ENCODE peak calls at places on chromosomes 6 and 20, in six cellular contexts. One of them, this sample, is unnamed.

GRCh38 chr6:161105408-161105807 is 113.8 kb downstream of the MAP3K4 start:
- DNase-seq in non-pigmented ciliary epithelial cell: no peak
- DNase-seq in EL: no peak
- DNase-seq in nucleus accumbens: no peak
- DNase-seq in cardiac muscle cell: no peak
- DNase-seq in iPS-NIHi11: no peak
- DNase-seq in this sample: no peak

GRCh38 chr6:1724124-1724523 is 114.4 kb downstream of the FOXC1 start:
- DNase-seq in nucleus accumbens: no peak
- DNase-seq in iPS-NIHi11: no peak
- DNase-seq in EL: no peak
- DNase-seq in non-pigmented ciliary epithelial cell: no peak
- DNase-seq in cardiac muscle cell: no peak
- DNase-seq in this sample: no peak

GRCh38 chr6:147507162-147508072 is 1.1 kb upstream of the SAMD5 start:
- DNase-seq in iPS-NIHi11: peak; percentile 40
- DNase-seq in nucleus accumbens: no peak
- DNase-seq in cardiac muscle cell: peak; percentile 8
- DNase-seq in non-pigmented ciliary epithelial cell: no peak
- DNase-seq in EL: peak; percentile 25
- DNase-seq in this sample: peak; percentile 25

GRCh38 chr6:166526937-166527336 is 59.5 kb downstream of the RAMACL start:
- DNase-seq in EL: no peak
- DNase-seq in cardiac muscle cell: no peak
- DNase-seq in iPS-NIHi11: no peak
- DNase-seq in non-pigmented ciliary epithelial cell: no peak
- DNase-seq in nucleus accumbens: no peak
- DNase-seq in this sample: no peak

GRCh38 chr6:37889015-37889885 is 69.7 kb downstream of the ZFAND3 start:
- DNase-seq in iPS-NIHi11: no peak
- DNase-seq in nucleus accumbens: no peak
- DNase-seq in non-pigmented ciliary epithelial cell: no peak
- DNase-seq in EL: no peak
- DNase-seq in cardiac muscle cell: no peak
- DNase-seq in this sample: no peak

GRCh38 chr6:165227644-165228329 is 81.6 kb downstream of the C6orf118 start:
- DNase-seq in EL: no peak
- DNase-seq in cardiac muscle cell: peak; percentile 84
- DNase-seq in nucleus accumbens: no peak
- DNase-seq in iPS-NIHi11: no peak
- DNase-seq in non-pigmented ciliary epithelial cell: no peak
- DNase-seq in this sample: no peak

GRCh38 chr6:148967546-148967945 is 220.7 kb downstream of the UST start:
- DNase-seq in iPS-NIHi11: no peak
- DNase-seq in EL: no peak
- DNase-seq in non-pigmented ciliary epithelial cell: no peak
- DNase-seq in cardiac muscle cell: no peak
- DNase-seq in nucleus accumbens: peak; percentile 34
- DNase-seq in this sample: no peak

GRCh38 chr6:159505140-159505922 is 187.7 kb downstream of the SOD2 start:
- DNase-seq in non-pigmented ciliary epithelial cell: no peak
- DNase-seq in cardiac muscle cell: no peak
- DNase-seq in iPS-NIHi11: no peak
- DNase-seq in EL: no peak
- DNase-seq in nucleus accumbens: no peak
- DNase-seq in this sample: no peak

GRCh38 chr6:108592371-108593337 is 31.9 kb downstream of the FOXO3 start:
- DNase-seq in EL: peak; percentile 82
- DNase-seq in iPS-NIHi11: peak; percentile 30
- DNase-seq in nucleus accumbens: no peak
- DNase-seq in non-pigmented ciliary epithelial cell: peak; percentile 43
- DNase-seq in cardiac muscle cell: peak; percentile 66
- DNase-seq in this sample: no peak

GRCh38 chr20:64151634-64152530 is 12.4 kb upstream of the MYT1 start:
- DNase-seq in non-pigmented ciliary epithelial cell: no peak
- DNase-seq in EL: no peak
- DNase-seq in nucleus accumbens: no peak
- DNase-seq in cardiac muscle cell: no peak
- DNase-seq in iPS-NIHi11: no peak
- DNase-seq in this sample: no peak

GRCh38 chr6:54629132-54629531 is 217.4 kb upstream of the FAM83B start:
- DNase-seq in iPS-NIHi11: no peak
- DNase-seq in EL: no peak
- DNase-seq in nucleus accumbens: no peak
- DNase-seq in non-pigmented ciliary epithelial cell: no peak
- DNase-seq in cardiac muscle cell: no peak
- DNase-seq in this sample: no peak

GRCh38 chr6:82711992-82712788 is 348.6 kb downstream of the TPBG start:
- DNase-seq in iPS-NIHi11: no peak
- DNase-seq in EL: peak; percentile 51
- DNase-seq in nucleus accumbens: peak; percentile 10
- DNase-seq in non-pigmented ciliary epithelial cell: no peak
- DNase-seq in cardiac muscle cell: peak; percentile 70
- DNase-seq in this sample: no peak

GRCh38 chr6:1336246-1336843 is 24.4 kb downstream of the FOXQ1 start:
- DNase-seq in cardiac muscle cell: peak; percentile 18
- DNase-seq in non-pigmented ciliary epithelial cell: no peak
- DNase-seq in EL: no peak
- DNase-seq in nucleus accumbens: no peak
- DNase-seq in iPS-NIHi11: peak; percentile 58
- DNase-seq in this sample: no peak

GRCh38 chr20:11754451-11754850 is 163.2 kb upstream of the BTBD3 start:
- DNase-seq in non-pigmented ciliary epithelial cell: no peak
- DNase-seq in cardiac muscle cell: no peak
- DNase-seq in nucleus accumbens: no peak
- DNase-seq in iPS-NIHi11: no peak
- DNase-seq in EL: no peak
- DNase-seq in this sample: no peak

GRCh38 chr20:44173846-44174245 is 13.1 kb downstream of the JPH2 start:
- DNase-seq in iPS-NIHi11: no peak
- DNase-seq in nucleus accumbens: no peak
- DNase-seq in EL: no peak
- DNase-seq in non-pigmented ciliary epithelial cell: no peak
- DNase-seq in cardiac muscle cell: no peak
- DNase-seq in this sample: no peak

GRCh38 chr6:1527098-1527497 is 82.6 kb upstream of the FOXC1 start:
- DNase-seq in cardiac muscle cell: peak; percentile 80
- DNase-seq in EL: peak; percentile 25
- DNase-seq in nucleus accumbens: peak; percentile 75
- DNase-seq in iPS-NIHi11: peak; percentile 82
- DNase-seq in non-pigmented ciliary epithelial cell: no peak
- DNase-seq in this sample: peak; percentile 67

GRCh38 chr6:73452107-73452461 is at the start of gene CGAS:
- DNase-seq in EL: peak; percentile 87
- DNase-seq in nucleus accumbens: peak; percentile 18
- DNase-seq in iPS-NIHi11: peak; percentile 62
- DNase-seq in cardiac muscle cell: peak; percentile 74
- DNase-seq in non-pigmented ciliary epithelial cell: no peak
- DNase-seq in this sample: no peak

GRCh38 chr6:81465859-81466258 is 286.6 kb downstream of the TENT5A start:
- DNase-seq in non-pigmented ciliary epithelial cell: peak; percentile 5
- DNase-seq in cardiac muscle cell: peak; percentile 48
- DNase-seq in iPS-NIHi11: peak; percentile 26
- DNase-seq in nucleus accumbens: no peak
- DNase-seq in EL: peak; percentile 37
- DNase-seq in this sample: no peak

GRCh38 chr6:134619789-134620188 is 301.9 kb upstream of the SGK1 start:
- DNase-seq in nucleus accumbens: no peak
- DNase-seq in cardiac muscle cell: peak; percentile 50
- DNase-seq in EL: peak; percentile 69
- DNase-seq in non-pigmented ciliary epithelial cell: peak; percentile 47
- DNase-seq in iPS-NIHi11: no peak
- DNase-seq in this sample: no peak

GRCh38 chr6:13105139-13105538 is 223.2 kb downstream of the TBC1D7 start:
- DNase-seq in EL: no peak
- DNase-seq in iPS-NIHi11: no peak
- DNase-seq in cardiac muscle cell: no peak
- DNase-seq in non-pigmented ciliary epithelial cell: no peak
- DNase-seq in nucleus accumbens: no peak
- DNase-seq in this sample: no peak

GRCh38 chr6:124148225-124148624 is 344.6 kb downstream of the NKAIN2 start:
- DNase-seq in EL: no peak
- DNase-seq in nucleus accumbens: no peak
- DNase-seq in cardiac muscle cell: no peak
- DNase-seq in non-pigmented ciliary epithelial cell: no peak
- DNase-seq in iPS-NIHi11: no peak
- DNase-seq in this sample: no peak

GRCh38 chr20:58072695-58073671 is 155.5 kb downstream of the ANKRD60 start:
- DNase-seq in iPS-NIHi11: no peak
- DNase-seq in EL: no peak
- DNase-seq in nucleus accumbens: no peak
- DNase-seq in cardiac muscle cell: no peak
- DNase-seq in non-pigmented ciliary epithelial cell: no peak
- DNase-seq in this sample: no peak

This sample was measured in frontal cortex.